ENCODE peak calls at places on chromosome 2, in eight cellular contexts. Z is stimulated activated naive B cell treated with anti-CD40 and anti-IgM and Interleukin-4, amounts not matched to agents 10 μg/mL and 1 μg/mL and 100 μg/mL, for 72 hours; E is upper lobe of right lung; R is kidney glomerular epithelial cell; O is M059J; B is KBM-7; X is activated CD8-positive, alpha-beta memory T cell treated with anti-CD3 and anti-CD28 coated beads for 1 hour; D is activated effector memory CD4-positive, alpha-beta T cell treated with anti-CD3 and anti-CD28 coated beads, Interleukin-2, amount 50 U/mL, for 16 hours. F is an unnamed sample.

GRCh38 chr2:99710720-99711612 is 221.1 kb upstream of the REV1 start:
- DNase-seq in Z (no peak), E (no peak), R (no peak), O (no peak), B (no peak), X (no peak), D (no peak), F (peak; percentile 72)

GRCh38 chr2:720842-721241 is 43.6 kb upstream of the TMEM18 start:
- DNase-seq in Z (no peak), E (no peak), R (no peak), O (no peak), B (no peak), X (no peak), D (no peak), F (no peak)

GRCh38 chr2:165633431-165633830 is 160.6 kb downstream of the GALNT3 start:
- DNase-seq in Z (no peak), E (no peak), R (no peak), O (no peak), B (no peak), X (no peak), D (no peak), F (no peak)

GRCh38 chr2:109129356-109129920 is 433 bp downstream of the SH3RF3 start:
- DNase-seq in Z (peak; percentile 22), E (no peak), R (no peak), O (peak; percentile 42), B (peak; percentile 9), X (no peak), D (peak; percentile 67), F (peak; percentile 21)

GRCh38 chr2:67260348-67261277 is 136.5 kb upstream of the ETAA1 start:
- DNase-seq in Z (no peak), E (no peak), R (peak; percentile 75), O (peak; percentile 96), B (no peak), X (no peak), D (no peak), F (peak; percentile 100)

GRCh38 chr2:126832038-126832437 is 66.7 kb upstream of the TEX51 start:
- DNase-seq in Z (no peak), E (no peak), R (no peak), O (no peak), B (no peak), X (no peak), D (no peak), F (no peak)

GRCh38 chr2:70069049-70069448 is 18.2 kb upstream of the PCBP1 start:
- DNase-seq in Z (peak; percentile 52), E (no peak), R (no peak), O (peak; percentile 46), B (no peak), X (no peak), D (peak; percentile 89), F (peak; percentile 34)

GRCh38 chr2:55030766-55031165 is 19.5 kb downstream of the RTN4 start:
- DNase-seq in Z (no peak), E (no peak), R (no peak), O (no peak), B (no peak), X (no peak), D (no peak), F (no peak)

GRCh38 chr2:195863564-195863963 is 205.1 kb downstream of the DNAH7 start:
- DNase-seq in Z (no peak), E (no peak), R (no peak), O (no peak), B (peak; percentile 63), X (no peak), D (no peak), F (no peak)

GRCh38 chr2:10982931-10983701 is 71.4 kb downstream of the KCNF1 start:
- DNase-seq in Z (no peak), E (peak; percentile 70), R (no peak), O (no peak), B (no peak), X (no peak), D (peak; percentile 39), F (no peak)

GRCh38 chr2:42787424-42787787 is 5.0 kb downstream of the HAAO start:
- DNase-seq in Z (no peak), E (no peak), R (no peak), O (no peak), B (no peak), X (no peak), D (no peak), F (no peak)

GRCh38 chr2:185618630-185619029 is 120.0 kb upstream of the FSIP2 start:
- DNase-seq in Z (no peak), E (no peak), R (peak; percentile 79), O (peak; percentile 43), B (no peak), X (no peak), D (no peak), F (peak; percentile 89)

GRCh38 chr2:68287580-68288441 is 31.9 kb downstream of the CNRIP1 start:
- DNase-seq in Z (no peak), E (no peak), R (peak; percentile 37), O (peak; percentile 29), B (peak; percentile 77), X (no peak), D (no peak), F (peak; percentile 33)

GRCh38 chr2:230814616-230815015 is 50.1 kb upstream of the ITM2C start:
- DNase-seq in Z (no peak), E (no peak), R (no peak), O (peak; percentile 24), B (peak; percentile 69), X (no peak), D (no peak), F (peak; percentile 10)

GRCh38 chr2:66426250-66427064 is 8.5 kb upstream of the MEIS1 start:
- DNase-seq in Z (no peak), E (no peak), R (no peak), O (no peak), B (no peak), X (no peak), D (no peak), F (no peak)

GRCh38 chr2:216539791-216540241 is 41.2 kb downstream of the RPL37A start:
- DNase-seq in Z (no peak), E (peak; percentile 67), R (peak; percentile 72), O (peak; percentile 94), B (no peak), X (no peak), D (no peak), F (no peak)

GRCh38 chr2:183248866-183249567 is 124.8 kb downstream of the NUP35 start:
- DNase-seq in Z (no peak), E (no peak), R (peak; percentile 43), O (peak; percentile 42), B (peak; percentile 58), X (no peak), D (no peak), F (peak; percentile 8)

GRCh38 chr2:46252891-46253659 is 44.1 kb upstream of the EPAS1 start:
- DNase-seq in Z (no peak), E (no peak), R (no peak), O (peak; percentile 82), B (no peak), X (no peak), D (no peak), F (peak; percentile 36)

GRCh38 chr2:202610367-202610766 is 24.4 kb upstream of the FAM117B start:
- DNase-seq in Z (no peak), E (no peak), R (no peak), O (no peak), B (no peak), X (no peak), D (no peak), F (no peak)

GRCh38 chr2:62292190-62292589 is 96.3 kb downstream of the B3GNT2 start:
- DNase-seq in Z (no peak), E (no peak), R (peak; percentile 89), O (peak; percentile 68), B (no peak), X (no peak), D (no peak), F (peak; percentile 76)

GRCh38 chr2:28713582-28714292 is 37.9 kb upstream of the PPP1CB start:
- DNase-seq in Z (no peak), E (no peak), R (peak; percentile 50), O (peak; percentile 69), B (no peak), X (no peak), D (no peak), F (peak; percentile 63)

F was measured in astrocyte.